ENCODE peak calls at places on chromosomes 11 and 22, in six cellular contexts. One of them, this sample, is unnamed.

GRCh38 chr11:131192628-131193027 is 177.8 kb upstream of the NTM start:
- DNase-seq in 8988T: no peak
- DNase-seq in NCI-H1436: no peak
- DNase-seq in nucleus accumbens: no peak
- DNase-seq in GM23338: no peak
- DNase-seq in AG08396: no peak
- DNase-seq in this sample: no peak

GRCh38 chr11:126080206-126080941 is 17.7 kb upstream of the CDON start:
- DNase-seq in 8988T: no peak
- DNase-seq in NCI-H1436: no peak
- DNase-seq in nucleus accumbens: no peak
- DNase-seq in GM23338: no peak
- DNase-seq in AG08396: no peak
- DNase-seq in this sample: no peak

GRCh38 chr11:1852885-1853284 is at the start of gene LSP1:
- DNase-seq in 8988T: no peak
- DNase-seq in NCI-H1436: no peak
- DNase-seq in nucleus accumbens: no peak
- DNase-seq in GM23338: no peak
- DNase-seq in AG08396: no peak
- DNase-seq in this sample: no peak

GRCh38 chr11:22432331-22433065 is 94.3 kb downstream of the SLC17A6 start:
- DNase-seq in 8988T: no peak
- DNase-seq in NCI-H1436: no peak
- DNase-seq in nucleus accumbens: no peak
- DNase-seq in GM23338: peak
- DNase-seq in AG08396: no peak
- DNase-seq in this sample: no peak

GRCh38 chr11:18171377-18172000 is 1.1 kb upstream of the MRGPRX4 start:
- DNase-seq in 8988T: no peak
- DNase-seq in NCI-H1436: no peak
- DNase-seq in nucleus accumbens: no peak
- DNase-seq in GM23338: peak
- DNase-seq in AG08396: peak
- DNase-seq in this sample: peak

GRCh38 chr11:19846654-19847330 is 134.2 kb downstream of the NAV2 start:
- DNase-seq in 8988T: no peak
- DNase-seq in NCI-H1436: no peak
- DNase-seq in nucleus accumbens: no peak
- DNase-seq in GM23338: peak
- DNase-seq in AG08396: no peak
- DNase-seq in this sample: no peak

GRCh38 chr11:12235945-12236743 is 125.8 kb downstream of the MICAL2 start:
- DNase-seq in 8988T: peak
- DNase-seq in NCI-H1436: peak
- DNase-seq in nucleus accumbens: no peak
- DNase-seq in GM23338: peak
- DNase-seq in AG08396: peak
- DNase-seq in this sample: no peak

GRCh38 chr22:41777749-41778395 is 22.6 kb upstream of the CCDC134 start:
- DNase-seq in 8988T: no peak
- DNase-seq in NCI-H1436: no peak
- DNase-seq in nucleus accumbens: no peak
- DNase-seq in GM23338: no peak
- DNase-seq in AG08396: no peak
- DNase-seq in this sample: no peak

GRCh38 chr22:47423861-47424820 is 661.7 kb downstream of the TBC1D22A start:
- DNase-seq in 8988T: no peak
- DNase-seq in NCI-H1436: no peak
- DNase-seq in nucleus accumbens: no peak
- DNase-seq in GM23338: no peak
- DNase-seq in AG08396: no peak
- DNase-seq in this sample: no peak

GRCh38 chr11:27392715-27393114 is 29.7 kb upstream of the CCDC34 start:
- DNase-seq in 8988T: no peak
- DNase-seq in NCI-H1436: no peak
- DNase-seq in nucleus accumbens: no peak
- DNase-seq in GM23338: peak
- DNase-seq in AG08396: peak
- DNase-seq in this sample: no peak

GRCh38 chr11:34624069-34624468 is 3.2 kb downstream of the EHF start:
- DNase-seq in 8988T: no peak
- DNase-seq in NCI-H1436: no peak
- DNase-seq in nucleus accumbens: no peak
- DNase-seq in GM23338: no peak
- DNase-seq in AG08396: no peak
- DNase-seq in this sample: no peak

GRCh38 chr11:95566151-95566670 is 223.4 kb downstream of the FAM76B start:
- DNase-seq in 8988T: no peak
- DNase-seq in NCI-H1436: no peak
- DNase-seq in nucleus accumbens: no peak
- DNase-seq in GM23338: no peak
- DNase-seq in AG08396: no peak
- DNase-seq in this sample: no peak

GRCh38 chr11:128519353-128519752 is 68.0 kb downstream of the ETS1 start:
- DNase-seq in 8988T: no peak
- DNase-seq in NCI-H1436: no peak
- DNase-seq in nucleus accumbens: no peak
- DNase-seq in GM23338: no peak
- DNase-seq in AG08396: no peak
- DNase-seq in this sample: no peak

GRCh38 chr22:37186997-37187522 is 987 bp downstream of the C1QTNF6 start:
- DNase-seq in 8988T: no peak
- DNase-seq in NCI-H1436: no peak
- DNase-seq in nucleus accumbens: no peak
- DNase-seq in GM23338: no peak
- DNase-seq in AG08396: no peak
- DNase-seq in this sample: no peak

GRCh38 chr11:47943721-47944554 is 36.4 kb upstream of the PTPRJ start:
- DNase-seq in 8988T: no peak
- DNase-seq in NCI-H1436: no peak
- DNase-seq in nucleus accumbens: no peak
- DNase-seq in GM23338: peak
- DNase-seq in AG08396: no peak
- DNase-seq in this sample: no peak

GRCh38 chr22:39125622-39126021 is 26.9 kb downstream of the CBX7 start:
- DNase-seq in 8988T: no peak
- DNase-seq in NCI-H1436: no peak
- DNase-seq in nucleus accumbens: no peak
- DNase-seq in GM23338: no peak
- DNase-seq in AG08396: no peak
- DNase-seq in this sample: no peak

GRCh38 chr11:60951909-60952741 is at the start of gene SLC15A3:
- DNase-seq in 8988T: no peak
- DNase-seq in NCI-H1436: no peak
- DNase-seq in nucleus accumbens: peak
- DNase-seq in GM23338: peak
- DNase-seq in AG08396: peak
- DNase-seq in this sample: no peak

GRCh38 chr11:121611242-121611641 is 158.5 kb upstream of the SORL1-AS1 start:
- DNase-seq in 8988T: no peak
- DNase-seq in NCI-H1436: no peak
- DNase-seq in nucleus accumbens: no peak
- DNase-seq in GM23338: no peak
- DNase-seq in AG08396: no peak
- DNase-seq in this sample: no peak

GRCh38 chr11:130647371-130647770 is 198.9 kb downstream of the ADAMTS15 start:
- DNase-seq in 8988T: no peak
- DNase-seq in NCI-H1436: no peak
- DNase-seq in nucleus accumbens: no peak
- DNase-seq in GM23338: no peak
- DNase-seq in AG08396: no peak
- DNase-seq in this sample: no peak

GRCh38 chr22:42960146-42960509 is 54.8 kb downstream of the PACSIN2 start:
- DNase-seq in 8988T: no peak
- DNase-seq in NCI-H1436: no peak
- DNase-seq in nucleus accumbens: no peak
- DNase-seq in GM23338: no peak
- DNase-seq in AG08396: no peak
- DNase-seq in this sample: no peak

GRCh38 chr22:18056161-18056666 is 21.6 kb upstream of the PEX26 start:
- DNase-seq in 8988T: no peak
- DNase-seq in NCI-H1436: no peak
- DNase-seq in nucleus accumbens: peak
- DNase-seq in GM23338: no peak
- DNase-seq in AG08396: peak
- DNase-seq in this sample: peak

GRCh38 chr11:126149759-126150236 is 61.7 kb downstream of the RPUSD4 start:
- DNase-seq in 8988T: no peak
- DNase-seq in NCI-H1436: no peak
- DNase-seq in nucleus accumbens: no peak
- DNase-seq in GM23338: no peak
- DNase-seq in AG08396: no peak
- DNase-seq in this sample: no peak

GRCh38 chr11:66874232-66874631 is 17.4 kb downstream of the LRFN4 start:
- DNase-seq in 8988T: no peak
- DNase-seq in NCI-H1436: no peak
- DNase-seq in nucleus accumbens: no peak
- DNase-seq in GM23338: no peak
- DNase-seq in AG08396: no peak
- DNase-seq in this sample: no peak

GRCh38 chr11:86228967-86229330 is 15.6 kb upstream of the EED start:
- DNase-seq in 8988T: no peak
- DNase-seq in NCI-H1436: no peak
- DNase-seq in nucleus accumbens: no peak
- DNase-seq in GM23338: no peak
- DNase-seq in AG08396: no peak
- DNase-seq in this sample: no peak

GRCh38 chr11:59173080-59173963 is 1.4 kb downstream of the DTX4 start:
- DNase-seq in 8988T: no peak
- DNase-seq in NCI-H1436: no peak
- DNase-seq in nucleus accumbens: no peak
- DNase-seq in GM23338: peak
- DNase-seq in AG08396: no peak
- DNase-seq in this sample: no peak

GRCh38 chr11:108788565-108789199 is 123.8 kb downstream of the DDX10 start:
- DNase-seq in 8988T: no peak
- DNase-seq in NCI-H1436: no peak
- DNase-seq in nucleus accumbens: no peak
- DNase-seq in GM23338: peak
- DNase-seq in AG08396: peak
- DNase-seq in this sample: no peak

GRCh38 chr11:74611369-74611861 is 19.0 kb downstream of the POLD3 start:
- DNase-seq in 8988T: no peak
- DNase-seq in NCI-H1436: no peak
- DNase-seq in nucleus accumbens: no peak
- DNase-seq in GM23338: peak
- DNase-seq in AG08396: peak
- DNase-seq in this sample: no peak

GRCh38 chr22:17114173-17114957 is 6.8 kb downstream of the TMEM121B start:
- DNase-seq in 8988T: no peak
- DNase-seq in NCI-H1436: no peak
- DNase-seq in nucleus accumbens: no peak
- DNase-seq in GM23338: no peak
- DNase-seq in AG08396: no peak
- DNase-seq in this sample: no peak

This sample was measured in HuH-7.5.